ENCODE peak calls at places on chromosomes 3 and 15, in nine cellular contexts. One of them, this sample, is unnamed.

GRCh38 chr15:26838742-26839460 is 28.0 kb upstream of the GABRA5 start:
- DNase-seq in cardiac muscle cell: no peak
- DNase-seq in left lung: no peak
- DNase-seq in GM10248: no peak
- DNase-seq in heart left ventricle: no peak
- DNase-seq in AG04450: no peak
- DNase-seq in osteocyte: no peak
- DNase-seq in choroid plexus epithelial cell: no peak
- DNase-seq in SK-N-SH: peak
- DNase-seq in this sample: no peak

GRCh38 chr3:75140904-75141615 is 523.1 kb upstream of the FRG2C start:
- DNase-seq in choroid plexus epithelial cell: no peak
- DNase-seq in SK-N-SH: no peak
- DNase-seq in heart left ventricle: no peak
- DNase-seq in osteocyte: no peak
- DNase-seq in AG04450: no peak
- DNase-seq in GM10248: no peak
- DNase-seq in left lung: no peak
- DNase-seq in cardiac muscle cell: no peak
- DNase-seq in this sample: peak

GRCh38 chr15:73994912-73995622 is 551 bp downstream of the PML start:
- DNase-seq in heart left ventricle: no peak
- DNase-seq in GM10248: no peak
- DNase-seq in left lung: peak
- DNase-seq in SK-N-SH: no peak
- DNase-seq in AG04450: no peak
- DNase-seq in choroid plexus epithelial cell: no peak
- DNase-seq in cardiac muscle cell: peak
- DNase-seq in osteocyte: peak
- DNase-seq in this sample: no peak

GRCh38 chr15:23860290-23860751 is 173.2 kb upstream of the NDN start:
- DNase-seq in osteocyte: no peak
- DNase-seq in GM10248: no peak
- DNase-seq in SK-N-SH: no peak
- DNase-seq in heart left ventricle: no peak
- DNase-seq in cardiac muscle cell: no peak
- DNase-seq in AG04450: no peak
- DNase-seq in choroid plexus epithelial cell: no peak
- DNase-seq in left lung: no peak
- DNase-seq in this sample: no peak

GRCh38 chr3:121545049-121545563 is 682 bp downstream of the POLQ start:
- DNase-seq in left lung: no peak
- DNase-seq in cardiac muscle cell: peak
- DNase-seq in choroid plexus epithelial cell: peak
- DNase-seq in SK-N-SH: no peak
- DNase-seq in osteocyte: no peak
- DNase-seq in AG04450: no peak
- DNase-seq in heart left ventricle: no peak
- DNase-seq in GM10248: no peak
- DNase-seq in this sample: no peak

GRCh38 chr15:25465835-25466234 is 27.0 kb upstream of the UBE3A start:
- DNase-seq in cardiac muscle cell: no peak
- DNase-seq in choroid plexus epithelial cell: no peak
- DNase-seq in heart left ventricle: no peak
- DNase-seq in left lung: peak
- DNase-seq in GM10248: no peak
- DNase-seq in SK-N-SH: no peak
- DNase-seq in AG04450: no peak
- DNase-seq in osteocyte: no peak
- DNase-seq in this sample: no peak

GRCh38 chr3:141921316-141921715 is 44.9 kb downstream of the ATP1B3 start:
- DNase-seq in heart left ventricle: no peak
- DNase-seq in GM10248: no peak
- DNase-seq in SK-N-SH: no peak
- DNase-seq in cardiac muscle cell: no peak
- DNase-seq in left lung: no peak
- DNase-seq in choroid plexus epithelial cell: no peak
- DNase-seq in osteocyte: peak
- DNase-seq in AG04450: no peak
- DNase-seq in this sample: no peak

GRCh38 chr3:170205302-170205701 is 16.9 kb upstream of the PRKCI start:
- DNase-seq in choroid plexus epithelial cell: no peak
- DNase-seq in AG04450: no peak
- DNase-seq in GM10248: no peak
- DNase-seq in SK-N-SH: no peak
- DNase-seq in osteocyte: no peak
- DNase-seq in heart left ventricle: no peak
- DNase-seq in left lung: no peak
- DNase-seq in cardiac muscle cell: no peak
- DNase-seq in this sample: no peak

GRCh38 chr15:86854186-86854585 is 774.5 kb downstream of the AGBL1 start:
- DNase-seq in osteocyte: no peak
- DNase-seq in AG04450: no peak
- DNase-seq in cardiac muscle cell: no peak
- DNase-seq in GM10248: no peak
- DNase-seq in choroid plexus epithelial cell: no peak
- DNase-seq in SK-N-SH: no peak
- DNase-seq in heart left ventricle: no peak
- DNase-seq in left lung: no peak
- DNase-seq in this sample: no peak

GRCh38 chr3:54069961-54070360 is 52.4 kb upstream of the CACNA2D3 start:
- DNase-seq in choroid plexus epithelial cell: no peak
- DNase-seq in GM10248: no peak
- DNase-seq in osteocyte: no peak
- DNase-seq in cardiac muscle cell: no peak
- DNase-seq in SK-N-SH: no peak
- DNase-seq in left lung: no peak
- DNase-seq in AG04450: no peak
- DNase-seq in heart left ventricle: no peak
- DNase-seq in this sample: no peak

GRCh38 chr3:134161817-134162396 is 88.8 kb downstream of the RYK start:
- DNase-seq in heart left ventricle: no peak
- DNase-seq in choroid plexus epithelial cell: no peak
- DNase-seq in left lung: no peak
- DNase-seq in GM10248: no peak
- DNase-seq in SK-N-SH: no peak
- DNase-seq in AG04450: no peak
- DNase-seq in osteocyte: no peak
- DNase-seq in cardiac muscle cell: no peak
- DNase-seq in this sample: no peak

GRCh38 chr3:52443791-52444687 is 864 bp downstream of the SEMA3G start:
- DNase-seq in cardiac muscle cell: no peak
- DNase-seq in heart left ventricle: no peak
- DNase-seq in choroid plexus epithelial cell: no peak
- DNase-seq in AG04450: no peak
- DNase-seq in left lung: no peak
- DNase-seq in osteocyte: no peak
- DNase-seq in SK-N-SH: no peak
- DNase-seq in GM10248: no peak
- DNase-seq in this sample: no peak

DNA sequence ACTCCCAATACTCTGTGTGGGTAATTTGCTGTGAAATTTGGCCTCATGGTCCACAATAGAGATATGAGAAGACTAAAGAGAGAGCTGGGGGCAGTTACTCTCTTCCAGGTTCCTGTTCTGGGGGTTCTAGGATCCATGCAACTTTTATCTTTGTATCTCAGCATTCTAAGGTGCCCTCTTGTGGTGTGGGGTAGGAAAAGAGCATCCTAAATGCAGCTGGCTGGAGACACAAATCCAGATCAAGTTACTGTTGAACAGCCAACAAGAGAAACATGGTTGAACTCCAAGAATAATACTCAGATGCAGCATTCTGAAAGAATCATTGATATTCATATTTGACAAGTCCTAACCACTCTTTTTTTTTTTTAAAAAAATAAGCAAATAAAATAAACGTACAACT is 238.2 kb downstream of the GREM1 start:
- DNase-seq in GM10248: peak
- DNase-seq in left lung: no peak
- DNase-seq in SK-N-SH: peak
- DNase-seq in choroid plexus epithelial cell: peak
- DNase-seq in heart left ventricle: no peak
- DNase-seq in osteocyte: no peak
- DNase-seq in AG04450: peak
- DNase-seq in cardiac muscle cell: peak
- DNase-seq in this sample: peak
- TF ChIP-seq CTCF in GM10248: peak
- TF ChIP-seq CTCF in left lung: peak
- TF ChIP-seq CTCF in SK-N-SH: peak
- TF ChIP-seq CTCF in choroid plexus epithelial cell: peak
- TF ChIP-seq CTCF in heart left ventricle: peak
- TF ChIP-seq CTCF in osteocyte: peak
- TF ChIP-seq CTCF in AG04450: peak
- TF ChIP-seq CTCF in cardiac muscle cell: peak
- TF ChIP-seq CTCF in this sample: no peak

GRCh38 chr3:156865732-156866131 is 39.6 kb downstream of the LEKR1 start:
- DNase-seq in SK-N-SH: no peak
- DNase-seq in heart left ventricle: no peak
- DNase-seq in cardiac muscle cell: peak
- DNase-seq in choroid plexus epithelial cell: peak
- DNase-seq in osteocyte: no peak
- DNase-seq in left lung: no peak
- DNase-seq in AG04450: no peak
- DNase-seq in GM10248: no peak
- DNase-seq in this sample: no peak
- TF ChIP-seq CTCF in SK-N-SH: peak
- TF ChIP-seq CTCF in heart left ventricle: no peak
- TF ChIP-seq CTCF in cardiac muscle cell: no peak
- TF ChIP-seq CTCF in choroid plexus epithelial cell: peak
- TF ChIP-seq CTCF in osteocyte: peak
- TF ChIP-seq CTCF in left lung: no peak
- TF ChIP-seq CTCF in AG04450: peak
- TF ChIP-seq CTCF in GM10248: no peak
- TF ChIP-seq CTCF in this sample: no peak

GRCh38 chr15:63473999-63474809 is 30.2 kb upstream of the USP3 start:
- DNase-seq in heart left ventricle: no peak
- DNase-seq in cardiac muscle cell: peak
- DNase-seq in choroid plexus epithelial cell: peak
- DNase-seq in left lung: no peak
- DNase-seq in SK-N-SH: no peak
- DNase-seq in osteocyte: no peak
- DNase-seq in GM10248: peak
- DNase-seq in AG04450: peak
- DNase-seq in this sample: peak
- TF ChIP-seq CTCF in heart left ventricle: no peak
- TF ChIP-seq CTCF in cardiac muscle cell: no peak
- TF ChIP-seq CTCF in choroid plexus epithelial cell: peak
- TF ChIP-seq CTCF in left lung: no peak
- TF ChIP-seq CTCF in SK-N-SH: no peak
- TF ChIP-seq CTCF in osteocyte: no peak
- TF ChIP-seq CTCF in GM10248: no peak
- TF ChIP-seq CTCF in AG04450: no peak
- TF ChIP-seq CTCF in this sample: no peak

DNA sequence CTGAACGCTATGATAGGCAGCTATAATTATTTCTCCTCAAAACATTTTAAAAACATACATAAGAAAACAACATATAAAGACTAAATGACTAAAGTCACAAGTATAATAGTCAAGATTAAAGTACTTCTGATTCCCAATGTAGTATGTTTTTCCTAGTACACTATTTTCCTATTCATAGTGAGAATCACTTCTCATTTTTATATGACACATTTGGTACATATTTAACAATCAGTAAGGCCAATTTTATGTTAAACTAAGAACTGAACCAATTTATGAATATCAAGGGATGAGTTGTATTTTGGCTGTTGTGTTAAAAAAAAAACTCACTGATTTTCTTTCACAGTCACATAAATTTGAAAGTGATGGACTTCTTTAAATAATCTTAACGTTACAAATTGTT is 79.7 kb downstream of the DENND4A start:
- DNase-seq in heart left ventricle: no peak
- DNase-seq in cardiac muscle cell: no peak
- DNase-seq in GM10248: no peak
- DNase-seq in osteocyte: no peak
- DNase-seq in left lung: no peak
- DNase-seq in choroid plexus epithelial cell: no peak
- DNase-seq in SK-N-SH: no peak
- DNase-seq in AG04450: no peak
- DNase-seq in this sample: no peak
- TF ChIP-seq CTCF in heart left ventricle: no peak
- TF ChIP-seq CTCF in cardiac muscle cell: no peak
- TF ChIP-seq CTCF in GM10248: no peak
- TF ChIP-seq CTCF in osteocyte: no peak
- TF ChIP-seq CTCF in left lung: no peak
- TF ChIP-seq CTCF in choroid plexus epithelial cell: no peak
- TF ChIP-seq CTCF in SK-N-SH: no peak
- TF ChIP-seq CTCF in AG04450: no peak
- TF ChIP-seq CTCF in this sample: no peak

GRCh38 chr15:99310745-99311144 is 59.5 kb downstream of the LRRC28 start:
- DNase-seq in heart left ventricle: no peak
- DNase-seq in cardiac muscle cell: no peak
- DNase-seq in choroid plexus epithelial cell: no peak
- DNase-seq in SK-N-SH: no peak
- DNase-seq in osteocyte: no peak
- DNase-seq in left lung: no peak
- DNase-seq in AG04450: no peak
- DNase-seq in GM10248: no peak
- DNase-seq in this sample: no peak
- TF ChIP-seq CTCF in heart left ventricle: no peak
- TF ChIP-seq CTCF in cardiac muscle cell: no peak
- TF ChIP-seq CTCF in choroid plexus epithelial cell: no peak
- TF ChIP-seq CTCF in SK-N-SH: no peak
- TF ChIP-seq CTCF in osteocyte: no peak
- TF ChIP-seq CTCF in left lung: no peak
- TF ChIP-seq CTCF in AG04450: no peak
- TF ChIP-seq CTCF in GM10248: no peak
- TF ChIP-seq CTCF in this sample: no peak

This sample was measured in Calu3.